ENCODE peak calls at places on chromosomes 4 and X, in six cellular contexts. V is GM23338, T is dorsolateral prefrontal cortex, F is left ventricle myocardium inferior, N is cardiac muscle cell, X is H9. Y is an unnamed sample. For H3K27me3, the result is how much of the 10 kb centered on the place peaks cover.

GRCh38 chr4:142558851-142559250 is 287.2 kb downstream of the INPP4B start:
- DNase-seq in V (no peak), F (no peak), X (no peak), N (peak), T (no peak), Y (no peak)

GRCh38 chr4:73661646-73662119 is 41.4 kb upstream of the RASSF6 start:
- DNase-seq in N (peak), F (no peak), X (no peak), T (no peak), V (no peak), Y (no peak)

GRCh38 chrX:7889138-7889537 is 38.1 kb downstream of the PNPLA4 start:
- DNase-seq in T (no peak), N (no peak), V (no peak), X (no peak), F (no peak), Y (no peak)

GRCh38 chrX:1676866-1677265 is 62.0 kb downstream of the ASMT start:
- DNase-seq in X (no peak), N (no peak), F (no peak), T (no peak), V (no peak), Y (no peak)

GRCh38 chrX:116873678-116874077 is 410.9 kb upstream of the CT83 start:
- DNase-seq in N (no peak), F (no peak), T (no peak), X (no peak), V (no peak), Y (no peak)

GRCh38 chrX:132093239-132093860 is 34.5 kb downstream of the FRMD7 start:
- DNase-seq in X (no peak), V (no peak), N (no peak), T (no peak), F (no peak), Y (no peak)

GRCh38 chrX:13029341-13029740 is 15.1 kb downstream of the FAM9C start:
- DNase-seq in F (peak), T (no peak), V (no peak), X (peak), N (peak), Y (no peak)

GRCh38 chr4:740656-741282 is 35.1 kb downstream of the PCGF3 start:
- DNase-seq in T (peak), F (no peak), X (no peak), N (no peak), V (no peak), Y (no peak)

GRCh38 chr4:156472624-156473023 is 499.0 kb downstream of the PDGFC start:
- DNase-seq in X (no peak), N (no peak), V (no peak), F (no peak), T (no peak), Y (no peak)

GRCh38 chr4:1735215-1735614 is 13.9 kb downstream of the TACC3 start:
- DNase-seq in N (no peak), T (no peak), F (no peak), X (no peak), V (no peak), Y (no peak)

GRCh38 chrX:153465691-153466380 is 4.5 kb downstream of the HAUS7 start:
- DNase-seq in N (no peak), X (no peak), T (no peak), F (no peak), V (no peak), Y (no peak)

GRCh38 chrX:104921606-104922205 is 298.8 kb downstream of the TEX13A start:
- DNase-seq in N (no peak), V (no peak), F (peak), T (no peak), X (no peak), Y (no peak)

GRCh38 chr4:52299120-52299519 is 248.0 kb downstream of the SPATA18 start:
- DNase-seq in N (no peak), X (no peak), V (no peak), T (no peak), F (no peak), Y (no peak)

GRCh38 chrX:27380163-27380845 is 82.8 kb downstream of the PPP4R3C start:
- DNase-seq in T (no peak), F (no peak), X (no peak), N (no peak), V (no peak), Y (no peak)

GRCh38 chrX:131746491-131746968 is 202.7 kb downstream of the OR13H1 start:
- DNase-seq in T (peak), X (peak), N (no peak), V (no peak), F (no peak), Y (no peak)

GRCh38 chr4:75924309-75924708 is 16.5 kb downstream of the NAAA start:
- DNase-seq in N (no peak), X (no peak), T (no peak), F (no peak), V (no peak), Y (no peak)

GRCh38 chrX:16023790-16024734 is 99.3 kb upstream of the GRPR start:
- DNase-seq in N (peak), F (no peak), X (no peak), T (no peak), V (no peak), Y (no peak)

GRCh38 chr4:128565565-128566186 is 243.8 kb upstream of the JADE1 start:
- DNase-seq in T (peak), N (peak), X (peak), F (peak), V (peak), Y (no peak)

GRCh38 chr4:3516836-3517730 is 15.1 kb downstream of the LRPAP1 start:
- DNase-seq in V (no peak), N (no peak), F (peak), T (no peak), X (no peak), Y (no peak)

GRCh38 chrX:40581333-40581910 is 652 bp downstream of the ATP6AP2 start:
- DNase-seq in V (no peak), X (no peak), N (peak), F (no peak), T (no peak), Y (no peak)

GRCh38 chr4:96025031-96025430 is 185.1 kb downstream of the PDHA2 start:
- DNase-seq in V (no peak), X (no peak), F (no peak), T (no peak), N (no peak), Y (no peak)

GRCh38 chrX:24148535-24149345 is 789 bp upstream of the ZFX start:
- DNase-seq in T (no peak), V (no peak), X (no peak), F (no peak), N (peak), Y (no peak)

GRCh38 chr4:25788839-25789238 is 73.9 kb downstream of the SEL1L3 start:
- DNase-seq in T (no peak), N (no peak), V (no peak), F (no peak), X (no peak), Y (no peak)

GRCh38 chrX:83022020-83022419 is 486.1 kb upstream of the POU3F4 start:
- DNase-seq in F (no peak), N (no peak), X (no peak), V (no peak), T (no peak), Y (no peak)

GRCh38 chr4:121252224-121252806 is 88.2 kb upstream of the TNIP3 start:
- DNase-seq in N (peak), V (peak), T (peak), F (peak), X (peak), Y (peak)

GRCh38 chr4:3473943-3474335 is 10.8 kb downstream of the DOK7 start:
- DNase-seq in X (no peak), N (no peak), V (no peak), F (no peak), T (no peak), Y (no peak)

GRCh38 chr4:76365636-76366035 is 55.3 kb downstream of the CCDC158 start:
- DNase-seq in T (no peak), N (no peak), V (no peak), F (no peak), X (no peak), Y (no peak)

GRCh38 chr4:174794706-174795105 is 34.3 kb downstream of the GLRA3 start:
- DNase-seq in F (no peak), X (no peak), T (no peak), N (no peak), V (no peak), Y (no peak)

GRCh38 chrX:14616301-14616700 is 87.0 kb downstream of the GLRA2 start:
- DNase-seq in X (no peak), V (no peak), T (no peak), N (peak), F (no peak), Y (no peak)

GRCh38 chr4:47278631-47279030 is 184.9 kb downstream of the COMMD8 start:
- DNase-seq in X (no peak), F (no peak), V (no peak), T (no peak), N (no peak), Y (no peak)

GRCh38 chrX:56783450-56783831 is 54.4 kb downstream of the NBDY start:
- DNase-seq in T (peak), N (no peak), X (peak), V (peak), F (no peak), Y (peak)

GRCh38 chr4:95044204-95044848 is 286.6 kb downstream of the BMPR1B start:
- DNase-seq in T (no peak), N (no peak), V (peak), F (no peak), X (no peak), Y (no peak)

GRCh38 chrX:52031371-52031770 is 37.6 kb downstream of the MAGED4B start:
- DNase-seq in F (no peak), V (no peak), X (no peak), N (no peak), T (no peak), Y (no peak)

GRCh38 chrX:145817666-145818521 is at the start of gene SLITRK2:
- DNase-seq in F (no peak), T (peak), V (peak), X (peak), N (peak), Y (no peak)

GRCh38 chrX:131881194-131881593 is 141.9 kb upstream of the STK26 start:
- DNase-seq in F (no peak), N (no peak), T (no peak), X (no peak), V (peak), Y (no peak)

GRCh38 chrX:153468008-153468580 is 2.3 kb downstream of the HAUS7 start:
- DNase-seq in T (no peak), F (peak), N (no peak), X (no peak), V (no peak), Y (no peak)

GRCh38 chr4:103429283-103429682 is 231.1 kb upstream of the CENPE start:
- DNase-seq in F (no peak), X (peak), N (no peak), T (no peak), V (peak), Y (no peak)

GRCh38 chr4:142402925-142403324 is 443.2 kb downstream of the INPP4B start:
- DNase-seq in F (no peak), N (peak), X (no peak), T (no peak), V (no peak), Y (no peak)

GRCh38 chr4:109078724-109079123 is 223.7 kb downstream of the COL25A1 start:
- DNase-seq in F (no peak), X (no peak), V (no peak), N (peak), T (no peak), Y (no peak)

GRCh38 chr4:142088906-142089305 is 452.5 kb downstream of the IL15 start:
- DNase-seq in F (no peak), V (no peak), T (no peak), X (no peak), N (peak), Y (no peak)

DNA sequence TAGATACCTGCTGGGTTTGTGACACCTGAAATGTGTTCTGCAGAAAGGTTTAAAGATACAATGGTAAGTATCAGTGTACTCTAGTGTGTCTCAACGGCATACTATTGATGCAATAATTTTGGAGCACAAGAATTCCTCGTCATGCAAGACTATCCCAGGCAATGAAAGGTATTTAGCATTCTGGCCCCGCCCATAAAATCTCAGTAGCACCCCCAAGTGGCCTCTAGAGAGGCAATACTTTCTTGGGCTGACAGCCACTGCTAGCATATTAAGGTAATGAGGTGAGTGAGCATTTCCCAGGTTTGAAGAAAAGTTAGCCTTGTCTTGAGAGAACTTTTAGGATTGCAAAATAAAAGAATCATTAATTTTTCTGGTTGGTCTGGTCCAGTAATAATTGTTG is 24.0 kb downstream of the TAB3 start:
- DNase-seq in V (peak), X (peak), N (peak), F (no peak), T (no peak), Y (no peak)
- TF ChIP-seq CTCF in V (peak), X (peak), N (no peak), F (no peak), T (no peak), Y (no peak)

GRCh38 chr4:8353912-8354453 is 84.4 kb downstream of the HTRA3 start:
- DNase-seq in V (no peak), T (peak), X (no peak), N (peak), F (no peak), Y (no peak)

GRCh38 chr4:8355864-8356565 is 84.5 kb downstream of the ACOX3 start:
- DNase-seq in X (peak), F (no peak), T (peak), V (no peak), N (peak), Y (no peak)

GRCh38 chr4:8359193-8359592 is 81.3 kb downstream of the ACOX3 start:
- DNase-seq in V (peak), F (no peak), T (no peak), X (peak), N (no peak), Y (no peak)

GRCh38 chr4:8355306-8355705 is 85.2 kb downstream of the ACOX3 start:
- DNase-seq in X (no peak), N (no peak), V (no peak), T (no peak), F (no peak), Y (no peak)

GRCh38 chr4:8356856-8357255 is 83.7 kb downstream of the ACOX3 start:
- DNase-seq in F (no peak), N (no peak), X (peak), V (no peak), T (no peak), Y (no peak)
- H3K27me3 ChIP-seq in F (under half), N (under half), X (under half), V (under half), T (under half), Y (under half)

GRCh38 chr4:123244233-123244632 is 152.4 kb upstream of the SPRY1 start:
- DNase-seq in F (peak), V (no peak), N (peak), T (no peak), X (no peak), Y (no peak)
- TF ChIP-seq CTCF in F (peak), V (peak), N (peak), T (peak), X (peak), Y (no peak)

DNA sequence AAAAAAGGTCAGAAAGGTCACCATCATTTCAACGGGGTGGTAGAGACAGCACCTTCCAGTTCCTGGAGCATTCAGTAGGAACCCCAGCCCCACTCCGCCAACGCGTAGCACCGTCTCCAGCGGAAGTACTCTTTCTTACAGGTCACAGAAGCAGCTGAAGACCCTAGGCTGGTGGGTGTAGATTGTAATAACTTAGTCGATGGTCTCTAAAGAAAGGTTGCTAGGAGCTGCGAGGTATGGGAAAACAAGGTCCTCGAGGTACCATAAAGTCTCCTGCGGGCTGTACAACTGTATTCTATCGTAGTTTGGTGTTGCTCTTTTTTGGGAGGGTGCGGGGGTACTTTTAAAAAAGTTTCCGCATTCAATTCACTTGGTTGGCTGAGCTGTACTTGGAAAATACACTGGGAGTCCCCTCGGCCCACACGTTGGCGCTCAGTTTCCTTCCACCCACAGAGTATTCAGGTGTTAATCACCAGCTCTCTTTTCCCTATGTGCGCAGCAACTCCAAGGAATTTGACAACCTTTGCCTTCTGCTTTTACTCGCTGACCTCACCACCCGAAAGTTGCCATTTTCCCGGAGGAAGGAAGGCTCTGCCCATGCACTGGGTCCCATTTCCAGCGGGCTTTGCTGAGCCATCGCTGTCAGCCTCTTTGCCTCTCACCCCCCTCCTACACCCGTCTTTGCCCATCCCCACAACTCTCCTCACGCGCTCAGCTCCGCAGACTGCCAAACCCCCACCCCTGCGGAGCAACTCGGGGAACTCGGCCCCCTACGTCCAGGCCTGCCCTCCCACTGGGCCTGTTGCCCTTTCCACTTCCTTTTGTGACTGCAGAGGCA is 4.8 kb upstream of the SOX3 start:
- DNase-seq in N (no peak), T (no peak), X (peak), F (no peak), V (peak), Y (no peak)
- H3K27me3 ChIP-seq in N (half or more), T (under half), X (under half), F (half or more), V (half or more), Y (under half)

DNA sequence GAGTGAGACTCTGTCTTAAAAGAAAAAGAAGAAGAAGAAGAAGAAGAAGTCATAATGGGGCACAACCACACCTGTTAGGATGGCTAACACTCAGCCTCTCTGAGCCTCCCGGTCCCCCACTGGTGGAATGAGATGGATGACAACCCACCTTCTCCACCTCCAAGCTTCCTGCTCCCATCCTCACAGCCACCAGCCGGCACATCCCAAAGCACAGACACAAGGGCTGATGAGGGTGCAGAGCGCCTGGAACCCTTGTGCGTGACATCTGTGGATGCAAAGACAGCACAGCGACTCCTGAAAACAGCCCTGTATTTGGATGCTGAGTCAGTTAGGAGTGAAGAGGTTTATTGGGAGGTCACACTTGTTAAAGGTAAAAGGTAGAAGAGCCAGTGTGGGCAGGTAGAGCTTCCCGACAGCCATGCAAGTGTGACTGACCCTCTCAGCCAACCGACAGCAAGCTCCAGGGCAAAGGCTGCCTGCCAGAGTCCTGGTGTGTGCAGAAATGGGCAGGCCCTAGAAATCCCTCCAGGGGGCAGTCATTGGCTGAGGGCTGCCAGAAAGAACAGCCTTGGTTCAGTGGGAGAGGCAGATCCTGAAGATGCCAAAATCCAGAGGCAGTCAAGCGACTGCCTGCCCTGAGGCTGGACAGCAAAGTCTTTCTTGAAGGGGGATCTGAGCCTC is 26.6 kb upstream of the MAN2B2 start:
- DNase-seq in N (peak), V (peak), T (no peak), X (peak), F (peak), Y (no peak)
- TF ChIP-seq CTCF in N (peak), V (peak), T (peak), X (peak), F (peak), Y (no peak)

Y was measured in CD8-positive, alpha-beta T cell.